ENCODE peak calls at places on chromosomes 16 and 17, in four cellular contexts. One of them, this sample, is unnamed.

GRCh38 chr17:35094902-35095301 is 24.8 kb downstream of the RAD51D start:
- DNase-seq in NCI-H774: no peak
- DNase-seq in G401: no peak
- DNase-seq in C1 segment of cervical spinal cord: no peak
- DNase-seq in this sample: no peak

GRCh38 chr17:1031711-1032110 is 34.8 kb downstream of the TIMM22 start:
- DNase-seq in C1 segment of cervical spinal cord: no peak
- DNase-seq in G401: peak; percentile 18
- DNase-seq in NCI-H774: no peak
- DNase-seq in this sample: no peak

GRCh38 chr16:85204242-85205010 is 92.2 kb upstream of the CIBAR2 start:
- DNase-seq in NCI-H774: no peak
- DNase-seq in C1 segment of cervical spinal cord: no peak
- DNase-seq in G401: no peak
- DNase-seq in this sample: no peak

GRCh38 chr16:75288181-75288580 is 36.8 kb upstream of the BCAR1 start:
- DNase-seq in C1 segment of cervical spinal cord: no peak
- DNase-seq in NCI-H774: no peak
- DNase-seq in G401: no peak
- DNase-seq in this sample: no peak

GRCh38 chr17:12104831-12105230 is 84.2 kb downstream of the MAP2K4 start:
- DNase-seq in NCI-H774: no peak
- DNase-seq in G401: no peak
- DNase-seq in C1 segment of cervical spinal cord: no peak
- DNase-seq in this sample: no peak

GRCh38 chr17:36994438-36994837 is 45.7 kb downstream of the AATF start:
- DNase-seq in G401: no peak
- DNase-seq in C1 segment of cervical spinal cord: no peak
- DNase-seq in NCI-H774: no peak
- DNase-seq in this sample: no peak

GRCh38 chr17:74117087-74117486 is 86.4 kb upstream of the RPL38 start:
- DNase-seq in G401: no peak
- DNase-seq in C1 segment of cervical spinal cord: no peak
- DNase-seq in NCI-H774: no peak
- DNase-seq in this sample: no peak

GRCh38 chr16:89034573-89034961 is 57.6 kb upstream of the CBFA2T3 start:
- DNase-seq in C1 segment of cervical spinal cord: no peak
- DNase-seq in NCI-H774: no peak
- DNase-seq in G401: no peak
- DNase-seq in this sample: no peak

GRCh38 chr16:6375471-6376075 is 957.1 kb upstream of the RBFOX1 start:
- DNase-seq in NCI-H774: no peak
- DNase-seq in C1 segment of cervical spinal cord: no peak
- DNase-seq in G401: peak; percentile 49
- DNase-seq in this sample: no peak

This sample was measured in SK-N-MC.